ENCODE peak calls at places on chromosomes 13 and 19, in seven cellular contexts. A is nucleus accumbens; U is heart left ventricle; G is HCEC 1CT; R is activated CD4-positive, alpha-beta T cell treated with anti-CD3 and anti-CD28 coated beads for 1 hour; L is stimulated activated CD4-positive, alpha-beta T cell treated with anti-CD3 and anti-CD28 coated beads, Interleukin-2, amount 100 ng/mL, for 24 hours; F is chondrocyte. T is an unnamed sample.
A peak's percentile ranks its signal among the peaks of the same experiment; 100 is the strongest.

GRCh38 chr13:48727252-48728011 is 73.7 kb downstream of the CYSLTR2 start:
- DNase-seq in A (no peak), F (no peak), U (peak; percentile 70), L (no peak), G (peak; percentile 81), R (no peak), T (no peak)

GRCh38 chr13:106710267-106710666 is 142.3 kb upstream of the ARGLU1 start:
- DNase-seq in A (no peak), U (peak; percentile 52), R (no peak), G (no peak), L (no peak), F (no peak), T (no peak)

GRCh38 chr19:15550847-15551182 is 42.5 kb downstream of the CYP4F22 start:
- DNase-seq in A (no peak), U (no peak), R (no peak), G (no peak), F (no peak), L (peak; percentile 12), T (peak; percentile 22)

GRCh38 chr13:45341799-45342584 is 1.0 kb upstream of the TPT1 start:
- DNase-seq in G (peak; percentile 60), U (no peak), A (no peak), R (no peak), L (no peak), F (no peak), T (no peak)

GRCh38 chr19:46081928-46082727 is 41.3 kb upstream of the IGFL4 start:
- DNase-seq in G (peak; percentile 61), R (no peak), U (no peak), L (peak; percentile 4), A (no peak), F (no peak), T (no peak)

GRCh38 chr13:100597253-100597652 is 8.7 kb upstream of the GGACT start:
- DNase-seq in L (no peak), A (no peak), R (no peak), F (no peak), G (peak; percentile 9), U (no peak), T (no peak)

GRCh38 chr13:113840541-113841354 is 23.1 kb downstream of the GAS6 start:
- DNase-seq in U (peak; percentile 16), G (no peak), F (no peak), L (no peak), R (no peak), A (peak; percentile 20), T (no peak)

GRCh38 chr19:7994114-7994513 is 11.3 kb downstream of the ELAVL1 start:
- DNase-seq in A (no peak), R (no peak), G (no peak), U (no peak), F (no peak), L (no peak), T (no peak)

GRCh38 chr19:44718441-44719261 is 19.7 kb downstream of the CEACAM16 start:
- DNase-seq in R (no peak), U (peak; percentile 85), G (peak; percentile 75), A (no peak), F (no peak), L (no peak), T (no peak)

GRCh38 chr19:55118401-55118991 is 1.1 kb upstream of the PPP1R12C start:
- DNase-seq in R (no peak), U (peak; percentile 71), L (peak; percentile 50), F (no peak), A (peak; percentile 32), G (no peak), T (no peak)

GRCh38 chr13:44692173-44692713 is 116.1 kb upstream of the TSC22D1 start:
- DNase-seq in L (no peak), A (no peak), R (no peak), G (peak; percentile 20), U (no peak), F (no peak), T (no peak)

GRCh38 chr19:1811942-1812425 is at the start of gene ATP8B3:
- DNase-seq in L (no peak), R (no peak), U (no peak), G (no peak), F (no peak), A (no peak), T (peak; percentile 64)

GRCh38 chr13:98853791-98854191 is 101.3 kb upstream of the SLC15A1 start:
- DNase-seq in G (no peak), L (peak; percentile 72), R (no peak), A (no peak), F (no peak), U (no peak), T (peak; percentile 77)

GRCh38 chr19:29511768-29512167 is 14.0 kb upstream of the VSTM2B start:
- DNase-seq in F (no peak), R (no peak), U (no peak), L (no peak), A (no peak), G (no peak), T (no peak)

GRCh38 chr19:8163781-8164180 is 14.4 kb upstream of the FBN3 start:
- DNase-seq in U (no peak), G (no peak), A (no peak), F (no peak), L (no peak), R (no peak), T (no peak)